ENCODE peak calls at places on chromosomes 12 and 14, in four cellular contexts. T is heart left ventricle; V is pancreas; E is activated CD8-positive, alpha-beta T cell treated with anti-CD3 and anti-CD28 coated beads for 36 hours. M is an unnamed sample.

GRCh38 chr12:91777268-91777997 is 368.2 kb downstream of the BTG1 start:
- ATAC-seq in E (no peak), V (no peak), T (no peak), M (no peak)

GRCh38 chr14:73500360-73500759 is 9.6 kb downstream of the RIOX1 start:
- ATAC-seq in E (no peak), T (no peak), V (no peak), M (no peak)

GRCh38 chr12:46461459-46461858 is 88.9 kb upstream of the SLC38A2 start:
- ATAC-seq in T (peak), V (no peak), E (no peak), M (no peak)

GRCh38 chr14:21486640-21487087 is 9.7 kb downstream of the TOX4 start:
- ATAC-seq in V (no peak), E (no peak), T (no peak), M (no peak)

GRCh38 chr12:101238806-101239329 is 28.8 kb upstream of the SLC5A8 start:
- ATAC-seq in V (no peak), E (no peak), T (no peak), M (no peak)

GRCh38 chr14:100440207-100440631 is 117.1 kb downstream of the SLC25A47 start:
- ATAC-seq in V (peak), E (no peak), T (peak), M (peak)

GRCh38 chr14:36477266-36477665 is 42.8 kb downstream of the NKX2-1 start:
- ATAC-seq in E (no peak), V (no peak), T (no peak), M (no peak)

GRCh38 chr14:23537351-23538048 is 14.1 kb downstream of the ZFHX2 start:
- ATAC-seq in V (no peak), E (no peak), T (no peak), M (no peak)

GRCh38 chr12:56993346-56993745 is 13.0 kb downstream of the ZBTB39 start:
- ATAC-seq in E (no peak), V (no peak), T (no peak), M (no peak)

GRCh38 chr12:75859868-75860267 is 171.7 kb downstream of the PHLDA1 start:
- ATAC-seq in T (no peak), V (no peak), E (no peak), M (no peak)

GRCh38 chr12:92745874-92746553 is 43.2 kb downstream of the PLEKHG7 start:
- ATAC-seq in T (peak), V (peak), E (no peak), M (peak)

GRCh38 chr14:87944987-87945604 is 47.9 kb downstream of the GALC start:
- ATAC-seq in V (peak), E (peak), T (no peak), M (no peak)

GRCh38 chr12:78099806-78100205 is 269.1 kb downstream of the NAV3 start:
- ATAC-seq in T (no peak), E (no peak), V (no peak), M (no peak)

GRCh38 chr12:46387697-46388096 is 15.1 kb upstream of the SLC38A2 start:
- ATAC-seq in E (peak), T (no peak), V (no peak), M (no peak)

GRCh38 chr12:674272-674781 is 11.1 kb upstream of the NINJ2 start:
- ATAC-seq in V (no peak), T (no peak), E (peak), M (no peak)

GRCh38 chr12:114662512-114663177 is 21.3 kb downstream of the TBX3 start:
- ATAC-seq in V (peak), E (peak), T (no peak), M (peak)

GRCh38 chr14:102201369-102201748 is 61.7 kb downstream of the WDR20 start:
- ATAC-seq in T (no peak), V (no peak), E (peak), M (no peak)

GRCh38 chr12:62758216-62758615 is 176.7 kb downstream of the PPM1H start:
- ATAC-seq in T (no peak), E (peak), V (no peak), M (no peak)

GRCh38 chr14:90541076-90541634 is 144.3 kb downstream of the CALM1 start:
- ATAC-seq in V (no peak), E (no peak), T (no peak), M (no peak)

GRCh38 chr12:80316141-80316700 is 127.8 kb upstream of the PTPRQ start:
- ATAC-seq in V (no peak), T (no peak), E (no peak), M (no peak)

GRCh38 chr14:82872494-82872893 is 1338.8 kb upstream of the SEL1L start:
- ATAC-seq in T (no peak), V (no peak), E (no peak), M (no peak)

GRCh38 chr12:50188280-50188781 is 21.2 kb upstream of the CERS5 start:
- ATAC-seq in E (no peak), T (peak), V (peak), M (peak)

GRCh38 chr12:46266382-46266791 is 2.5 kb downstream of the SLC38A1 start:
- ATAC-seq in V (no peak), T (no peak), E (peak), M (no peak)

GRCh38 chr14:30949651-30950050 is 75.3 kb downstream of the COCH start:
- ATAC-seq in T (no peak), V (no peak), E (no peak), M (no peak)

GRCh38 chr12:998020-998874 is 7.2 kb downstream of the ERC1 start:
- ATAC-seq in E (no peak), T (no peak), V (no peak), M (no peak)

GRCh38 chr12:75489187-75489586 is 8.6 kb downstream of the GLIPR1 start:
- ATAC-seq in E (peak), T (no peak), V (no peak), M (no peak)

GRCh38 chr12:93019911-93020224 is 90.8 kb upstream of the EEA1 start:
- ATAC-seq in V (peak), E (no peak), T (no peak), M (no peak)

GRCh38 chr12:99043319-99043914 is 398.3 kb downstream of the APAF1 start:
- ATAC-seq in E (peak), T (no peak), V (peak), M (no peak)

GRCh38 chr12:6831021-6831420 is 2.8 kb downstream of the P3H3 start:
- ATAC-seq in T (no peak), V (no peak), E (no peak), M (no peak)

GRCh38 chr12:6828671-6829531 is 694 bp downstream of the P3H3 start:
- ATAC-seq in T (no peak), E (peak), V (peak), M (peak)

GRCh38 chr12:6827982-6828670 is at the start of gene P3H3:
- ATAC-seq in E (peak), V (peak), T (no peak), M (peak)

GRCh38 chr12:6830286-6830892 is 2.2 kb downstream of the P3H3 start:
- ATAC-seq in T (no peak), V (no peak), E (no peak), M (no peak)

GRCh38 chr12:6829532-6830220 is 1.5 kb downstream of the P3H3 start:
- ATAC-seq in E (no peak), V (peak), T (no peak), M (no peak)
- TF ChIP-seq CTCF in E (no peak), V (no peak), T (peak), M (peak)

GRCh38 chr12:27014085-27014858 is at the start of gene TM7SF3:
- ATAC-seq in T (peak), V (peak), E (peak), M (peak)
- TF ChIP-seq CTCF in T (peak), V (peak), E (peak), M (peak)

GRCh38 chr14:71551291-71551955 is 380.8 kb upstream of the RGS6 start:
- ATAC-seq in T (no peak), E (no peak), V (no peak), M (no peak)

GRCh38 chr14:71554959-71555612 is 377.1 kb upstream of the RGS6 start:
- ATAC-seq in V (no peak), E (peak), T (no peak), M (no peak)

GRCh38 chr14:71554323-71554722 is 377.9 kb upstream of the RGS6 start:
- ATAC-seq in E (no peak), T (no peak), V (no peak), M (no peak)

GRCh38 chr14:71553779-71554178 is 378.4 kb upstream of the RGS6 start:
- ATAC-seq in T (no peak), E (no peak), V (no peak), M (no peak)

DNA sequence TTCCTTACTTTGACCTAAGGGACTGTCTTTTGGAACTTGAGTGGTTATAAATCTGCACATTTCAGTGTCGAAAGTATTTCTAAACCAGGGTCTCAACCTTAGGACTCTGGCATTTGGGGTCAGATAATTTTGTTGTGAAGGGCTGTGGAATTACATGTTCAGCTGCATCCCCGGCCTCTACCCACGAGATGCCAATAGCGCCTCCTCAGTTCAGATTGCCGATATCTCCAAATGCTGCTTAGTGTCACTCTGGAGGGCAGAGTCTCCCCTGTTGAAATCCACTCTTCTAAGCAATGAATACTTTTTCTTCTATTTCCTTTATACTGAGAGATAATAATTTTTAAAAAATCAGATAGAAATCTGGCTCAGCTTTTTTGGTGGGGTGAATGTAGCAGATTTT is 379.4 kb upstream of the RGS6 start:
- ATAC-seq in V (no peak), T (no peak), E (no peak), M (no peak)
- TF ChIP-seq CTCF in V (no peak), T (no peak), E (no peak), M (no peak)

DNA sequence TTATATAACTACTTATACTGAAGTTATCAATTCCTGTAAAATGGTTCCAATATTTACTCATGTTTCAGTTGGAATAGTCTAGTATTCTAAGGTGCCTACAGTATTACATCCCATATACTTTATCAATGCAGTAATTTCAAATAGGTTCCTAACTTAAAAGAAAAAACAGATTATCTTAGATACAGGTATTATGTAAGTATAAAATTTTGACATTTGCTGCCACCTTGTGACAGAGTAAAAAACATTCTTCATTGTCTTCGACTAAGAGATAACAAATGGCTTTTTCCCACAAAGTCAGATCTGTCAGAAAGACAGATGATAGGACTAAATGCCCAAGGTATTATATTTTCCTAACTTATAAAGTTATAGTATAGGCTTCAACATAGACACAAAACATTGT is 78.7 kb downstream of the TXNDC16 start:
- ATAC-seq in V (no peak), E (no peak), T (no peak), M (no peak)
- TF ChIP-seq CTCF in V (no peak), E (peak), T (peak), M (peak)

GRCh38 chr12:117470804-117471203 is 109.4 kb upstream of the NOS1 start:
- ATAC-seq in E (no peak), T (no peak), V (no peak), M (no peak)
- TF ChIP-seq CTCF in E (peak), T (no peak), V (no peak), M (no peak)

GRCh38 chr12:118714500-118714899 is 266.8 kb upstream of the SRRM4 start:
- ATAC-seq in E (no peak), V (no peak), T (no peak), M (no peak)

GRCh38 chr12:118715647-118716046 is 265.7 kb upstream of the SRRM4 start:
- ATAC-seq in E (no peak), T (no peak), V (no peak), M (no peak)

GRCh38 chr12:118711185-118711584 is 270.2 kb upstream of the SRRM4 start:
- ATAC-seq in E (no peak), V (no peak), T (no peak), M (no peak)

GRCh38 chr12:118714051-118714460 is 267.3 kb upstream of the SRRM4 start:
- ATAC-seq in V (peak), E (no peak), T (no peak), M (no peak)
- TF ChIP-seq CTCF in V (no peak), E (peak), T (peak), M (no peak)

DNA sequence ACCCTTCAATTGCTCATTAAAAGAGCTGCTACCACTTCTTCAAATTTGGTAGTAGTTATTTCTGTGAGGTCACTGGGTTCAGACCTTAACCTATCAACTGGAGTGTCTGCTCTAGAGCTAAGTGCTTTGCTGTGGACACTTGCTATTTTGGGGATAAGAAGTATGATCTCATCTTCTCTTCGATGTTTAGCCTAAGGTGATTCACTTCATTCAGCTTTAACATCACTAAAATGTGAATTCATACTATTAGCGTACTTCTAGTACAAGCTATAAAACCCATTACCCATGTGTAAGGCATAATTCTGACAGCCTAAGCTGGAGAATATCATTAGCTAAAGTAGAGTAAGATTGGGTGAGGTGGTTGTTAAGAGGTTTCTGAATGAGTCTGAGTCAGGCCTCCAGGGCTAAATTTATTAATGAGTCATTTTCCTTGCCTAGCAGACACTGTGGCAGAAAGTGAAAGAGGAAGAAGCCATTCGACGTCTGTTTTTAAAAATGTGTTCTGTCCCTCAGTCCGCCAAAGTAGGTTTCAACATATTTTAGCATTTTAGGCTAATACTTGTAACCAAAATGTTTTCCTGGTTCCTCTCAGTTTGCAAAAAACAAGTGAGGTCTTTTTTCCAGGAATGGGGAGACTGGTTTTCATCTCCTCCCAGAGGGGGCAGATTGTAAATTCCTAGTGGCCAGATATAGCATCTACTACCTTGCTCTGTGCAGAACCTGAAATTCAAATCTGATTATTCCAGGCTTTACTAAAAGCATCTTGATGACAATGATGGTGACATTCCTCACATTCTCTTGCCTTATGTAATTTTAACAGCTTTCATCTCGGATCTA is 103.6 kb downstream of the SSPN start:
- ATAC-seq in V (peak), E (peak), T (peak), M (peak)
- TF ChIP-seq CTCF in V (no peak), E (no peak), T (peak), M (peak)